ENCODE peak calls at places on chromosome 16, in four cellular contexts. W is PC-3, C is OCI-LY7, I is tibial nerve. Q is an unnamed sample.

GRCh38 chr16:64455275-64455674 is 666.6 kb downstream of the CDH11 start:
- DNase-seq in W (peak; percentile 76), C (peak; percentile 39), I (no peak), Q (no peak)

GRCh38 chr16:66950971-66951790 is 9.9 kb upstream of the CES3 start:
- DNase-seq in W (no peak), C (no peak), I (no peak), Q (no peak)

GRCh38 chr16:80836846-80837245 is 32.4 kb upstream of the CDYL2 start:
- DNase-seq in W (peak; percentile 74), C (no peak), I (no peak), Q (no peak)

GRCh38 chr16:88393034-88393433 is 10.3 kb downstream of the ZNF469 start:
- DNase-seq in W (no peak), C (no peak), I (peak; percentile 39), Q (no peak)

GRCh38 chr16:1651509-1652342 is 26.4 kb upstream of the JPT2 start:
- DNase-seq in W (peak; percentile 6), C (no peak), I (no peak), Q (no peak)

GRCh38 chr16:46961373-46962353 is 11.8 kb downstream of the DNAJA2 start:
- DNase-seq in W (no peak), C (no peak), I (no peak), Q (no peak)

GRCh38 chr16:2500937-2501750 is 12.6 kb upstream of the ATP6V0C start:
- DNase-seq in W (peak; percentile 59), C (peak; percentile 83), I (peak; percentile 86), Q (peak; percentile 88)

GRCh38 chr16:84054271-84054670 is 11.7 kb upstream of the SLC38A8 start:
- DNase-seq in W (no peak), C (no peak), I (no peak), Q (no peak)

GRCh38 chr16:58048914-58049696 is 23.6 kb downstream of the MMP15 start:
- DNase-seq in W (no peak), C (no peak), I (no peak), Q (no peak)

GRCh38 chr16:3514621-3515020 is 13.8 kb downstream of the CLUAP1 start:
- DNase-seq in W (no peak), C (no peak), I (no peak), Q (peak; percentile 20)

GRCh38 chr16:3020247-3020603 is at the start of gene TNFRSF12A:
- DNase-seq in W (peak; percentile 79), C (peak; percentile 84), I (peak; percentile 42), Q (peak; percentile 92)

GRCh38 chr16:6642271-6642670 is 690.4 kb upstream of the RBFOX1 start:
- DNase-seq in W (no peak), C (no peak), I (no peak), Q (no peak)

GRCh38 chr16:75789237-75789636 is 62.9 kb upstream of the CPHXL start:
- DNase-seq in W (peak; percentile 67), C (peak; percentile 70), I (peak; percentile 41), Q (peak; percentile 61)

GRCh38 chr16:83344014-83344413 is 463.8 kb upstream of the HSBP1 start:
- DNase-seq in W (peak; percentile 37), C (no peak), I (no peak), Q (peak; percentile 94)

GRCh38 chr16:89805136-89805905 is 11.1 kb downstream of the FANCA start:
- DNase-seq in W (no peak), C (no peak), I (no peak), Q (no peak)

GRCh38 chr16:78184554-78185183 is 85.2 kb downstream of the WWOX start:
- DNase-seq in W (peak; percentile 73), C (no peak), I (no peak), Q (no peak)

DNA sequence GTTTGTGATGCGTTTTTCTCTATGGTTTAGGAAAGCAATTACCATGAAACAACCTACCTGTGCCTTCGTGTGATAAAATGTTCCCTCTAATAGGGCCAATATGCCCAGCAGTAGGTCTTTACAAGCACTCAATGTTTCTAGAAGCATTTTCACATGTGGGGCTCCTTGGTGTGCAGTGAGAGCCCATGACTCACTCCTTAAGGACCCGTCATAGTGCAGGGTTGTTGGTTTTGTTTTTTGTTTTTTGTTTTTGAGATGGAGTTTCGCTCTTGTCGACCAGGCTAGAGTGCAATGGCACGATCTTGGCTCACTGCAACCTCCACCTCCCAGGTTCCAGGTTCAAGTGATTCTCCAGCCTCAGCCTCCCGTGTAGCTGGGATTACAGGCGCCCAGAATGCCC is 31.1 kb upstream of the ZFP90 start:
- DNase-seq in W (no peak), C (no peak), I (no peak), Q (no peak)
- TF ChIP-seq CTCF in W (no peak), C (no peak), I (no peak), Q (no peak)

GRCh38 chr16:85557976-85558589 is 55.0 kb upstream of the GSE1 start:
- DNase-seq in W (peak; percentile 62), C (peak; percentile 57), I (no peak), Q (no peak)
- H3K4me1 ChIP-seq in W (peaks cover 26% of the 10 kb centered on the region), C (peaks cover 31% of the 10 kb centered on the region), I (no peaks in the 10 kb centered on the region), Q (peaks cover 36% of the 10 kb centered on the region)

GRCh38 chr16:27083861-27084261 is 17.1 kb downstream of the C16orf82 start:
- DNase-seq in W (no peak), C (peak; percentile 10), I (no peak), Q (peak; percentile 23)

GRCh38 chr16:27085182-27085581 is 18.5 kb downstream of the C16orf82 start:
- DNase-seq in W (no peak), C (no peak), I (no peak), Q (no peak)

GRCh38 chr16:27084296-27085065 is 17.8 kb downstream of the C16orf82 start:
- DNase-seq in W (no peak), C (no peak), I (no peak), Q (no peak)

DNA sequence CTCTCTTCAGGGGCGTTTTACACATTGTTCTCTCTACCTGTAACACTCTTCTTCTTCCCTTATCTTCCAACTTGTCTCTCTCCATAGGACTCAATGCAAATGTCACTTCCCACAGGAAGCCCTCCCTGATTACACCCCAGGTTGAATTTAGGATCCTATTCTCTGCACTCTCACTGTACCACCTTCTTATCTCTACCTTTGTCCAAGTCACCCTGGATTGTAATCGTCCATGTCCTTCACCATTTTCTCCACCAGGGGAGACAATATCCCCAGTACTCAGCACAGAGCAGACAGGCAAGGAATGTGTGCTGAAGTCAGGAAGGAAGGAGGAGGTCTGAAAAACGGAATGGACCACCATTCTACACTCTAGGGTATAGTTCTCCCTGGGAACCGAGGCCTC is 14.1 kb downstream of the C16orf82 start:
- DNase-seq in W (peak; percentile 13), C (peak; percentile 12), I (no peak), Q (no peak)
- TF ChIP-seq CTCF in W (peak; percentile 52), C (peak; percentile 67), I (no peak), Q (peak; percentile 39)

DNA sequence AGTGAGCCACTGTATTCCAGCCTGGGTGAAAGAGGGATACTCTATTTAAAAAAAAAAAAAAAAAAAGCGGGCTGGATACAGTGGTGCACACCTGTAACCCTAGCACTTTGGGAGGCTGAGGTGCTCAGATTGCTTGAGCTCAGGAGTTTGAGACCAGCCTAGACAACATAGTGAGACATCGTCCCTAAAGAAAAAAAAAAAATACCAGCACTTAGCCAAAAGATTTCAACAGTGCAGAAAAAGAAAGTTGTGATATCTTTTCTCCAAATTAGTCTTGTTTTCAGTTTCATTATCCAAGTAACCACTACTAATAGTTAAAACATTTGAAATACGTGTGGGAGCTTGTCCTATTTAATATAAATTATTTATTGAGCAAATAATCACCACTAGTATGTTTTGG is 48.7 kb downstream of the TENT4B start:
- DNase-seq in W (no peak), C (no peak), I (no peak), Q (peak; percentile 32)
- H3K4me1 ChIP-seq in W (peaks cover 37% of the 10 kb centered on the region), C (peaks cover 18% of the 10 kb centered on the region), I (no peaks in the 10 kb centered on the region), Q (peaks cover 31% of the 10 kb centered on the region)

DNA sequence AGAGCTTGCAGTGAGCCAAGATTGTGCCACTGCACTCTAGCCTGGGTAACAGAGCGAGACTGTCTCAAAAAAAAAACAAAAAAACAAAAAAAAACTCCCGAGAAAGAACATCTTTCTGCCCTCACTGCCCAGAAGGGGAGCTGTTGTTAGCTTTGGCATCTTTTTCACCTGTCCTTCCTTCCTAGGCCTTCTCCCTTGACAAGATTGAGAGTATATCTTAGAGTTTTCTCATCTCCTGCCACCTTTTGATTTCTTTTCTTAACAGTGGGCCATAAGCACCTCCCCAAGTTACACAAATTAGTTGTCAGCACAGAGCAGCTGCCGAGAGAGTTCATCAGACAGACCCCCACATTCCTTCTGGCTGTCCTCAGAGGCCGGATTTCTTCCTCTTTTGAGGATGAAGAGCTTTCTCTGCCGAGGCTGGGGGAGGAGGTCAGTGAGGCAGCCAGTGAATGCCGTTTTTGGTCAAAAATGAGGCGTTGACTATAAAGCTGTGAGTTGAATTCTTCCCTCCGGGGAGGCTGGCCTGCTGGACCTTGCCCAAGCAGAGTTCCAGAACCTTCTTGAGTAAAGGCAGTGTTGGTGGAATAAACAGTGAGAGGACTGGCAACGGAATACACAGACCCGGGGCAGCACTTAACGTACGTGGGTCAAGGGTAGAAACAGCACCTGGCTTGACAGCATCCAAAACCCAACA is 127.0 kb downstream of the ABCC6 start:
- DNase-seq in W (no peak), C (peak; percentile 82), I (peak; percentile 32), Q (no peak)
- TF ChIP-seq CTCF in W (no peak), C (peak; percentile 78), I (peak; percentile 37), Q (peak; percentile 46)

GRCh38 chr16:10877472-10877946 is 507 bp downstream of the CIITA start:
- DNase-seq in W (no peak), C (peak; percentile 75), I (no peak), Q (no peak)
- H3K4me1 ChIP-seq in W (peaks cover 15% of the 10 kb centered on the region), C (peaks cover 62% of the 10 kb centered on the region), I (no peaks in the 10 kb centered on the region), Q (no peaks in the 10 kb centered on the region)

DNA sequence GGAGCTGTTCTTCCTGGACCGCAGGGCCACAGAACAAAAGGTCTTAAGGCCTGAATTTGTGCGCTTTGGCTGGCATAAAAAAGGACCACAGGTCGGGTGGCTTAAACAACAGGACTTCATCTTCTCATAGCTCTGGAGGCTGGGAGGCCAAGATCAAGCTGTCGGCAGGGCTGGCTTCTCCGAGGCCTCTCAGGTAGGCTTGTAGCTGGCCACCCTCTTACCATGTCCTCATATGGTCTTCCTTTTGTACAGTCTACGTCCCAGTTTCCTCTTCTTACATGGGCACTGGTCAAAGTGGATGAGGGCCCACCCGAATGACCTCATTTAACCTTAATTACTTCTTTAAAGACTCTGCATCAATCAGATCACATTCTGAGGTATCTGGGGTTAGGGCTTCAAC is 257.6 kb downstream of the CBLN1 start:
- DNase-seq in W (no peak), C (no peak), I (no peak), Q (no peak)
- TF ChIP-seq CTCF in W (no peak), C (no peak), I (no peak), Q (no peak)

Q was measured in cardiac muscle cell.